ENCODE peak calls at places on chromosomes 11 and 22, in four cellular contexts. X, U, B and D are unnamed samples.

GRCh38 chr11:60971520-60971919 is at the start of gene CD6:
- DNase-seq in X (no peak), U (no peak), B (no peak), D (no peak)

GRCh38 chr11:131688056-131688693 is 317.8 kb downstream of the NTM start:
- DNase-seq in X (no peak), U (peak), B (peak), D (peak)

GRCh38 chr11:19232910-19233503 is 7.7 kb downstream of the E2F8 start:
- DNase-seq in X (no peak), U (no peak), B (no peak), D (no peak)

GRCh38 chr11:119493712-119494111 is 70.7 kb upstream of the THY1 start:
- DNase-seq in X (no peak), U (no peak), B (peak), D (no peak)

GRCh38 chr22:43505896-43506295 is 94.1 kb downstream of the MPPED1 start:
- DNase-seq in X (no peak), U (no peak), B (no peak), D (no peak)

GRCh38 chr11:132848336-132848735 is 684.0 kb downstream of the OPCML start:
- DNase-seq in X (no peak), U (no peak), B (no peak), D (no peak)

GRCh38 chr11:113385749-113386148 is 1.8 kb upstream of the ANKK1 start:
- DNase-seq in X (no peak), U (peak), B (no peak), D (no peak)

GRCh38 chr11:70203749-70204465 is 811 bp downstream of the FADD start:
- DNase-seq in X (peak), U (peak), B (no peak), D (no peak)

GRCh38 chr22:49093192-49093880 is 734.3 kb downstream of the BRD1 start:
- DNase-seq in X (no peak), U (no peak), B (no peak), D (no peak)

GRCh38 chr11:35484435-35484834 is 41.0 kb downstream of the PAMR1 start:
- DNase-seq in X (no peak), U (no peak), B (no peak), D (no peak)

GRCh38 chr11:126282361-126282741 is 542 bp upstream of the TIRAP start:
- DNase-seq in X (peak), U (peak), B (peak), D (peak)

GRCh38 chr22:23841736-23842404 is 3.1 kb upstream of the DERL3 start:
- DNase-seq in X (no peak), U (no peak), B (no peak), D (no peak)

GRCh38 chr11:125343732-125344131 is 152.3 kb downstream of the FEZ1 start:
- DNase-seq in X (peak), U (peak), B (no peak), D (no peak)

GRCh38 chr11:95435192-95435591 is 204.2 kb upstream of the SESN3 start:
- DNase-seq in X (no peak), U (no peak), B (no peak), D (no peak)